ENCODE peak calls at places on chromosomes 12 and 14, in nine cellular contexts. C is cardiac muscle cell; P is fibroblast of mammary gland; K is T47D; W is MCF 10A; Z is left cardiac atrium; E is T-helper 17 cell; S is NCI-H2081; R is activated effector memory CD4-positive, alpha-beta T cell treated with Interleukin-2 at 50 U/mL for 16 hours. M is an unnamed sample.

GRCh38 chr12:117686911-117687377 is 281.8 kb downstream of the KSR2 start:
- DNase-seq in E (no peak), P (peak), S (no peak), K (no peak), W (peak), R (no peak), C (no peak), Z (peak), M (no peak)

GRCh38 chr14:101313268-101313667 is 248.0 kb upstream of the DIO3 start:
- DNase-seq in S (no peak), E (no peak), Z (no peak), P (no peak), R (no peak), C (no peak), K (no peak), W (no peak), M (no peak)

GRCh38 chr12:47715393-47715876 is 9.6 kb upstream of the RPAP3 start:
- DNase-seq in E (peak), R (peak), S (peak), Z (peak), K (peak), W (peak), C (peak), P (peak), M (peak)

GRCh38 chr12:32080435-32080834 is 26.2 kb upstream of the BICD1 start:
- DNase-seq in K (no peak), Z (no peak), R (no peak), S (no peak), P (no peak), E (no peak), C (peak), W (no peak), M (no peak)

GRCh38 chr14:32531942-32532341 is 202.8 kb downstream of the AKAP6 start:
- DNase-seq in R (no peak), S (no peak), E (no peak), K (no peak), Z (no peak), C (no peak), W (no peak), P (no peak), M (no peak)

GRCh38 chr12:52657305-52657902 is 5.4 kb upstream of the KRT2 start:
- DNase-seq in S (no peak), R (no peak), W (no peak), E (no peak), P (no peak), C (no peak), Z (no peak), K (no peak), M (no peak)

GRCh38 chr12:128755565-128755964 is 68.2 kb downstream of the SLC15A4 start:
- DNase-seq in P (no peak), C (no peak), K (no peak), R (no peak), W (peak), E (no peak), S (no peak), Z (no peak), M (no peak)

GRCh38 chr14:39175445-39176262 is 600 bp downstream of the PNN start:
- DNase-seq in P (peak), K (peak), Z (no peak), W (peak), S (peak), E (no peak), C (peak), R (no peak), M (no peak)

GRCh38 chr12:115354007-115354452 is 670.1 kb upstream of the TBX3 start:
- DNase-seq in C (no peak), Z (peak), W (peak), S (no peak), E (no peak), R (no peak), K (peak), P (peak), M (peak)

GRCh38 chr12:12267801-12268200 is 957 bp upstream of the LRP6 start:
- DNase-seq in C (no peak), W (no peak), E (no peak), S (peak), R (no peak), Z (no peak), K (no peak), P (no peak), M (no peak)

GRCh38 chr12:114405199-114405448 is 820 bp downstream of the TBX5 start:
- DNase-seq in E (no peak), S (no peak), W (no peak), P (no peak), C (no peak), Z (no peak), R (no peak), K (no peak), M (no peak)

GRCh38 chr14:96125536-96125935 is 79.1 kb upstream of the BDKRB2 start:
- DNase-seq in K (peak), S (no peak), E (no peak), C (no peak), W (no peak), R (no peak), Z (no peak), P (peak), M (no peak)

GRCh38 chr12:55957106-55957859 is 8.6 kb downstream of the PMEL start:
- DNase-seq in R (no peak), W (peak), P (no peak), E (no peak), S (no peak), K (peak), Z (no peak), C (no peak), M (no peak)

GRCh38 chr14:102560436-102561261 is 31.8 kb upstream of the RCOR1 start:
- DNase-seq in W (no peak), P (no peak), E (no peak), R (no peak), S (no peak), Z (no peak), C (no peak), K (no peak), M (no peak)

GRCh38 chr12:120103371-120103770 is 13.2 kb downstream of the RAB35 start:
- DNase-seq in E (no peak), Z (no peak), R (no peak), W (no peak), S (no peak), K (no peak), P (no peak), C (no peak), M (no peak)

GRCh38 chr12:6335451-6336078 is 6.3 kb downstream of the TNFRSF1A start:
- DNase-seq in S (no peak), K (peak), E (peak), R (peak), W (peak), P (peak), C (peak), Z (peak), M (no peak)

GRCh38 chr14:77212933-77213656 is 31.5 kb downstream of the TMEM63C start:
- DNase-seq in Z (no peak), R (no peak), E (no peak), K (peak), C (peak), P (peak), W (peak), S (peak), M (peak)

GRCh38 chr14:51460051-51460450 is 191.7 kb upstream of the FRMD6 start:
- DNase-seq in P (no peak), Z (no peak), E (no peak), W (no peak), R (no peak), K (no peak), S (no peak), C (no peak), M (no peak)

GRCh38 chr14:85731198-85731597 is 201.3 kb downstream of the FLRT2 start:
- DNase-seq in S (no peak), P (peak), E (no peak), C (no peak), R (no peak), W (peak), Z (peak), K (no peak), M (no peak)

GRCh38 chr12:127810026-127810425 is 456.9 kb upstream of the TMEM132C start:
- DNase-seq in C (no peak), P (peak), E (no peak), Z (no peak), R (no peak), W (peak), S (no peak), K (no peak), M (no peak)

GRCh38 chr12:79288946-79289345 is 401.8 kb downstream of the PAWR start:
- DNase-seq in K (no peak), W (no peak), S (no peak), Z (no peak), C (no peak), P (no peak), E (no peak), R (no peak), M (no peak)

GRCh38 chr12:88665051-88665450 is 84.8 kb upstream of the KITLG start:
- DNase-seq in Z (no peak), W (peak), R (no peak), E (no peak), K (no peak), C (no peak), P (peak), S (no peak), M (no peak)

GRCh38 chr12:96431067-96431466 is 30.8 kb upstream of the CDK17 start:
- DNase-seq in E (no peak), Z (no peak), C (no peak), R (no peak), K (no peak), W (no peak), P (no peak), S (no peak), M (no peak)

GRCh38 chr12:6627598-6627997 is 8.2 kb downstream of the LPAR5 start:
- DNase-seq in S (no peak), W (no peak), Z (no peak), E (no peak), K (no peak), R (peak), C (no peak), P (no peak), M (no peak)

GRCh38 chr12:48956279-48957140 is 777 bp downstream of the ARF3 start:
- DNase-seq in K (peak), S (peak), Z (peak), W (peak), C (peak), R (no peak), P (peak), E (no peak), M (no peak)

GRCh38 chr12:4610481-4610880 is 38.4 kb downstream of the AKAP3 start:
- DNase-seq in P (no peak), W (no peak), R (no peak), Z (no peak), K (no peak), S (no peak), E (no peak), C (no peak), M (no peak)

M was measured in posterior cingulate gyrus.